ENCODE peak calls at places on chromosomes 13 and 19, in four cellular contexts. C, K, U and L are unnamed samples.

GRCh38 chr13:110797230-110797877 is 83.9 kb downstream of the ING1 start:
- DNase-seq in C (no peak), K (no peak), U (no peak), L (no peak)

GRCh38 chr13:44927953-44928352 is 61.3 kb downstream of the NUFIP1 start:
- DNase-seq in C (no peak), K (no peak), U (no peak), L (no peak)

GRCh38 chr13:95834134-95834765 is 157.3 kb downstream of the DNAJC3 start:
- DNase-seq in C (peak; percentile 36), K (peak; percentile 12), U (peak; percentile 74), L (peak; percentile 47)

GRCh38 chr19:1130801-1131717 is 27.3 kb downstream of the GPX4 start:
- DNase-seq in C (peak; percentile 41), K (no peak), U (no peak), L (no peak)

GRCh38 chr19:32403291-32403995 is 2.1 kb upstream of the DPY19L3 start:
- DNase-seq in C (no peak), K (no peak), U (no peak), L (no peak)

GRCh38 chr13:98571955-98572662 is 4.8 kb downstream of the STK24 start:
- DNase-seq in C (peak; percentile 35), K (no peak), U (no peak), L (peak; percentile 92)

GRCh38 chr19:38875656-38876345 is 2.3 kb downstream of the RINL start:
- DNase-seq in C (no peak), K (no peak), U (no peak), L (peak; percentile 61)

GRCh38 chr13:52850396-52851152 is 2.1 kb upstream of the PCDH8 start:
- DNase-seq in C (no peak), K (no peak), U (peak; percentile 85), L (peak; percentile 81)

GRCh38 chr13:35514166-35514565 is 37.7 kb upstream of the MAB21L1 start:
- DNase-seq in C (no peak), K (no peak), U (no peak), L (no peak)

GRCh38 chr13:79861731-79862130 is 380.8 kb downstream of the NDFIP2 start:
- DNase-seq in C (no peak), K (no peak), U (no peak), L (no peak)

GRCh38 chr19:53985863-53986262 is 5.6 kb upstream of the CACNG6 start:
- DNase-seq in C (no peak), K (no peak), U (no peak), L (no peak)

GRCh38 chr19:43465468-43466120 is at the start of gene LYPD3:
- DNase-seq in C (no peak), K (peak; percentile 19), U (peak; percentile 57), L (no peak)

GRCh38 chr19:39768334-39768733 is 10.3 kb upstream of the LEUTX start:
- DNase-seq in C (no peak), K (no peak), U (no peak), L (peak; percentile 50)

GRCh38 chr19:31356587-31357314 is 7.5 kb upstream of the TSHZ3 start:
- DNase-seq in C (no peak), K (no peak), U (no peak), L (no peak)

GRCh38 chr19:33245948-33246728 is 20.5 kb upstream of the SLC7A10 start:
- DNase-seq in C (no peak), K (no peak), U (no peak), L (peak; percentile 78)

GRCh38 chr19:15488489-15489226 is 9.4 kb upstream of the PGLYRP2 start:
- DNase-seq in C (no peak), K (no peak), U (no peak), L (no peak)

GRCh38 chr19:6767357-6768235 is at the start of gene SH2D3A:
- DNase-seq in C (peak; percentile 99), K (no peak), U (no peak), L (no peak)

GRCh38 chr19:35144600-35145436 is 1.8 kb downstream of the FXYD7 start:
- DNase-seq in C (peak; percentile 36), K (no peak), U (no peak), L (peak; percentile 38)

GRCh38 chr13:26495749-26496148 is 61.7 kb upstream of the WASF3 start:
- DNase-seq in C (no peak), K (no peak), U (no peak), L (no peak)

GRCh38 chr19:48608798-48609263 is 2.3 kb downstream of the SPACA4 start:
- DNase-seq in C (peak; percentile 74), K (no peak), U (peak; percentile 45), L (no peak)

GRCh38 chr13:99980201-99981114 is 1.1 kb upstream of the ZIC2 start:
- DNase-seq in C (peak; percentile 16), K (no peak), U (peak; percentile 70), L (peak; percentile 80)

GRCh38 chr19:58229255-58229639 is 533 bp downstream of the ZNF544 start:
- DNase-seq in C (peak; percentile 8), K (no peak), U (no peak), L (peak; percentile 11)

GRCh38 chr13:24505256-24505655 is 7.3 kb downstream of the PARP4 start:
- DNase-seq in C (no peak), K (no peak), U (no peak), L (no peak)

GRCh38 chr13:75876371-75877050 is 240.4 kb downstream of the LMO7 start:
- DNase-seq in C (peak; percentile 69), K (peak; percentile 10), U (peak; percentile 57), L (peak; percentile 78)

GRCh38 chr13:19927117-19927734 is 31.3 kb upstream of the ZMYM2 start:
- DNase-seq in C (peak; percentile 57), K (no peak), U (no peak), L (peak; percentile 46)

GRCh38 chr13:34247596-34247995 is 429.6 kb downstream of the RFC3 start:
- DNase-seq in C (no peak), K (no peak), U (no peak), L (no peak)

GRCh38 chr13:30752201-30752797 is 17.0 kb downstream of the ALOX5AP start:
- DNase-seq in C (no peak), K (no peak), U (no peak), L (no peak)

GRCh38 chr13:69618838-69619237 is 488.8 kb upstream of the ATXN8OS start:
- DNase-seq in C (no peak), K (no peak), U (no peak), L (no peak)

GRCh38 chr13:60562081-60562764 is 165.2 kb downstream of the TDRD3 start:
- DNase-seq in C (no peak), K (no peak), U (no peak), L (no peak)

GRCh38 chr19:5695649-5696195 is 5.6 kb downstream of the RPL36 start:
- DNase-seq in C (no peak), K (no peak), U (peak; percentile 46), L (peak; percentile 77)
- H3K36me3 ChIP-seq in C (peaks cover 98% of the 10 kb centered on the region), K (peaks cover 5% of the 10 kb centered on the region), U (no peaks in the 10 kb centered on the region), L (peaks cover 79% of the 10 kb centered on the region)

GRCh38 chr19:3405261-3405653 is 38.9 kb downstream of the NFIC start:
- DNase-seq in C (no peak), K (no peak), U (no peak), L (no peak)

GRCh38 chr19:3406571-3407111 is 40.3 kb downstream of the NFIC start:
- DNase-seq in C (no peak), K (no peak), U (no peak), L (no peak)

GRCh38 chr19:3403489-3404323 is 37.3 kb downstream of the NFIC start:
- DNase-seq in C (no peak), K (no peak), U (peak; percentile 94), L (peak; percentile 26)

GRCh38 chr19:3402631-3403443 is 36.5 kb downstream of the NFIC start:
- DNase-seq in C (no peak), K (no peak), U (no peak), L (no peak)

GRCh38 chr19:3404324-3405260 is 38.2 kb downstream of the NFIC start:
- DNase-seq in C (no peak), K (no peak), U (peak; percentile 93), L (no peak)
- H3K36me3 ChIP-seq in C (no peaks in the 10 kb centered on the region), K (no peaks in the 10 kb centered on the region), U (no peaks in the 10 kb centered on the region), L (peaks cover 5% of the 10 kb centered on the region)

DNA sequence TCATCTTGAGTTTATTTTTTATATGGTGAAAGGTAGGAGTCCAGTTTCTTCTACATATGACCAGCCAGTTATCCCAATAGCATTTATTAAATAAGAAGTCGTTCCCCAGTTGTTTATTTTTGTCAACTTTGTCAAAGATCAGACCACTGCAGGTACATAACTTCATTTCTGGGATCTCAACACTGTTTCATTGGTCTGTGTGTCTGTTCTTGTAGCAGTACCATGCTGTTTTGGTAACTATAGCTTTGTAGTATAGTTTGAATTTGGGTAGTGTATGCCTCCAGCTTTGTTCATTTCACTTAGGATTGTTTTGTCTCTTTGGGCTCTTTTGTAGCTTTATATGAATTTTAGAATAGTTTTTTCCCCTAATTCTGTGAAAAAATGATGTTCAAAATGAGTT is 340.4 kb upstream of the PCDH20 start:
- DNase-seq in C (no peak), K (no peak), U (no peak), L (no peak)
- H3K36me3 ChIP-seq in C (no peaks in the 10 kb centered on the region), K (no peaks in the 10 kb centered on the region), U (no peaks in the 10 kb centered on the region), L (no peaks in the 10 kb centered on the region)

GRCh38 chr19:50500753-50501151 is 10.2 kb downstream of the JOSD2 start:
- DNase-seq in C (no peak), K (no peak), U (no peak), L (no peak)
- H3K36me3 ChIP-seq in C (no peaks in the 10 kb centered on the region), K (no peaks in the 10 kb centered on the region), U (no peaks in the 10 kb centered on the region), L (no peaks in the 10 kb centered on the region)

GRCh38 chr19:47002853-47003610 is 16.6 kb upstream of the NPAS1 start:
- DNase-seq in C (no peak), K (no peak), U (no peak), L (no peak)
- H3K36me3 ChIP-seq in C (peaks cover 29% of the 10 kb centered on the region), K (peaks cover 2% of the 10 kb centered on the region), U (no peaks in the 10 kb centered on the region), L (peaks cover 18% of the 10 kb centered on the region)

DNA sequence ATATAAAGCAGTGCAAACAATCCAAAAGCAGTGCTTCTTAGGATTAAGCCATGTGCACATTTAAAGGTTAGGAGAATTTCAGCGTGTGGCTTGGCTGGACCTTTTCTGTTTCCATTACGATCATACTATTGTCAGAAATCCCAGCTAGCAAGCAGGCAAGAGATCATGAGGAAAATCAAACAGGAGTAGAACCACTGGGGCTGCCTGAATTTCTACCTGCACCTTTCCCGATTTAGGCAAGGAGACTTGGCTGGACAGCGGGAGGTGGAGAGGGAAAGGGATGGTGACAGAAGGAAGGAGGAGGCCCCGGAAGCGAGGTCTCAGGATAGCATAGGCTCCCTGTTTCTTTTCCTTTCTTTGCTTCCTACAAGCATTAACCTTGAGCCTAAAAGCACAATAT is 102.5 kb downstream of the FGF14 start:
- DNase-seq in C (no peak), K (no peak), U (no peak), L (no peak)
- H3K36me3 ChIP-seq in C (no peaks in the 10 kb centered on the region), K (no peaks in the 10 kb centered on the region), U (no peaks in the 10 kb centered on the region), L (no peaks in the 10 kb centered on the region)